ENCODE peak calls at places on chromosomes 3 and 15, in ten cellular contexts. G is fibroblast of pulmonary artery; Q is HFF-Myc; H is upper lobe of right lung; Y is RWPE2; C is dorsolateral prefrontal cortex; J is bronchial epithelial cell; X is colonic mucosa; R is CD8-positive, alpha-beta T cell; K is NB4. W is an unnamed sample.

GRCh38 chr3:190526787-190527767 is 13.2 kb downstream of the IL1RAP start:
- DNase-seq in K (peak; percentile 86), R (no peak), Q (no peak), H (no peak), G (peak; percentile 64), C (no peak), X (no peak), Y (no peak), J (no peak), W (no peak)

GRCh38 chr3:139601191-139601961 is 61.8 kb upstream of the RBP1 start:
- DNase-seq in J (peak; percentile 97), Q (no peak), X (no peak), Y (peak; percentile 77), H (no peak), R (no peak), C (no peak), K (no peak), G (no peak), W (no peak)

GRCh38 chr3:49807427-49808114 is 4.5 kb downstream of the INKA1 start:
- DNase-seq in Q (no peak), K (peak; percentile 69), Y (no peak), X (no peak), C (no peak), G (peak; percentile 53), R (no peak), J (peak; percentile 77), H (no peak), W (no peak)

GRCh38 chr15:45498701-45499100 is 23.9 kb downstream of the SLC30A4 start:
- DNase-seq in G (no peak), X (no peak), K (no peak), C (no peak), Y (no peak), J (no peak), H (no peak), R (no peak), Q (no peak), W (no peak)

GRCh38 chr3:105415981-105416380 is 49.3 kb downstream of the ALCAM start:
- DNase-seq in H (no peak), X (no peak), C (no peak), J (no peak), Y (no peak), Q (no peak), K (no peak), G (no peak), R (no peak), W (no peak)

GRCh38 chr3:140470962-140471361 is 206.9 kb upstream of the TRIM42 start:
- DNase-seq in R (no peak), G (no peak), J (peak; percentile 48), C (no peak), Q (no peak), X (no peak), H (no peak), K (no peak), Y (no peak), W (no peak)

GRCh38 chr15:95304116-95304873 is 1026.2 kb upstream of the NR2F2 start:
- DNase-seq in K (peak; percentile 58), H (no peak), Q (peak; percentile 48), R (no peak), X (no peak), Y (no peak), J (no peak), C (no peak), G (peak; percentile 88), W (peak; percentile 70)

GRCh38 chr15:41935566-41936020 is 36.8 kb downstream of the EHD4 start:
- DNase-seq in H (no peak), J (no peak), X (no peak), Q (no peak), K (no peak), Y (no peak), R (no peak), G (no peak), C (no peak), W (no peak)

GRCh38 chr15:63121382-63122001 is at the start of gene LACTB:
- DNase-seq in J (peak; percentile 59), X (peak; percentile 90), G (peak; percentile 91), R (peak; percentile 85), K (peak; percentile 93), Q (peak; percentile 45), C (peak; percentile 82), Y (peak; percentile 91), H (peak; percentile 94), W (peak; percentile 93)

GRCh38 chr3:147431746-147432145 is 22.6 kb downstream of the ZIC1 start:
- DNase-seq in X (no peak), Q (peak; percentile 35), G (no peak), H (no peak), K (peak; percentile 4), R (no peak), J (no peak), Y (no peak), C (no peak), W (no peak)

GRCh38 chr15:53757906-53758305 is 1.6 kb downstream of the WDR72 start:
- DNase-seq in K (no peak), J (peak; percentile 32), R (no peak), X (no peak), Y (no peak), G (no peak), H (no peak), Q (no peak), C (no peak), W (no peak)

GRCh38 chr3:157516928-157517327 is 13.7 kb upstream of the VEPH1 start:
- DNase-seq in Q (no peak), C (no peak), J (no peak), Y (no peak), K (no peak), G (no peak), R (no peak), H (no peak), X (no peak), W (no peak)

GRCh38 chr3:81352867-81353266 is 408.6 kb downstream of the GBE1 start:
- DNase-seq in R (no peak), K (peak; percentile 26), J (peak; percentile 73), Q (no peak), H (no peak), C (no peak), Y (no peak), X (peak; percentile 20), G (peak; percentile 67), W (no peak)

GRCh38 chr15:39327005-39327725 is 253.7 kb upstream of the THBS1 start:
- DNase-seq in H (no peak), X (no peak), Y (no peak), R (no peak), K (peak; percentile 94), G (no peak), C (no peak), J (no peak), Q (no peak), W (no peak)
- TF ChIP-seq CTCF in H (no peak), X (no peak), Y (no peak), R (no peak), K (no peak), G (no peak), C (no peak), J (no peak), Q (no peak), W (no peak)

GRCh38 chr3:66018047-66019033 is 20.4 kb downstream of the MAGI1 start:
- DNase-seq in K (no peak), R (no peak), Y (no peak), X (no peak), J (peak; percentile 87), G (no peak), C (no peak), H (no peak), Q (no peak), W (no peak)

GRCh38 chr3:66023728-66024390 is 14.9 kb downstream of the MAGI1 start:
- DNase-seq in C (no peak), R (no peak), J (no peak), X (no peak), H (no peak), Q (no peak), G (no peak), Y (no peak), K (no peak), W (no peak)

GRCh38 chr3:66019896-66020295 is 18.8 kb downstream of the MAGI1 start:
- DNase-seq in H (no peak), R (no peak), Y (no peak), Q (no peak), X (no peak), J (no peak), K (no peak), G (no peak), C (no peak), W (no peak)

GRCh38 chr3:66023254-66023653 is 15.5 kb downstream of the MAGI1 start:
- DNase-seq in G (no peak), X (no peak), Q (no peak), J (no peak), K (no peak), H (no peak), C (no peak), R (no peak), Y (no peak), W (no peak)

GRCh38 chr3:66021731-66022131 is 17.0 kb downstream of the MAGI1 start:
- DNase-seq in C (no peak), R (no peak), J (peak; percentile 87), G (no peak), K (no peak), X (no peak), Q (no peak), Y (no peak), H (no peak), W (no peak)
- H3K4me3 ChIP-seq in C (no peak overlapping the region), R (no peak overlapping the region), J (peak overlapping the region; percentile 34), G (no peak overlapping the region), K (no peak overlapping the region), X (no peak overlapping the region), Q (no peak overlapping the region), Y (peak overlapping the region; percentile 29), H (no peak overlapping the region), W (no peak overlapping the region)

DNA sequence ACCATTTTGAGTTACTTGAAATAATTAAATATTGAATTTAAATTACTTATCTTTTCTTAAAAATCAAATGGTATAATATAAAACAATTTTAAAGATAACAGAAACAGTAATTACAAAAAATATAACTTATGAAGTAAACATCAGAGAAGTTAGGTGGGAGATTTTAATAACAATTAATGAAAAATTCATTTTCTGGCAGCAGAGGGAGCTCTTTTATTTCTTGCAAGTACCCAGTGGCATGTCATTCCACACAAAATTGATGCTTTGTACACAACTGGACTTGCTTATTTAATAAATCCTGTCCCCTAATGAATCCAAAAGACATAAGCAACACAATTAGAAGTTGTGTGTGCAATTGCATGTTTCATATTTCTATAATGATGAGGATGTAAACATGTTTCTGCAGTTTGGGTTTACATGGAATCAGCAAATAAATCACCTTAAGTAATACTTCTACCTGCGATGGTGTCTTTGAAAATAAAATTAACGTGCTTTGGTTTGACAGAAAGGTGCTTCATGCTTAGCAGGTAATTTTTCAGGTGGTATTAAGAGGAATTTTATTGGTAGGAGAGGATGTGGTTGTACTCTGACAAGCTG is 861.3 kb downstream of the ZPLD1 start:
- DNase-seq in R (no peak), Y (no peak), G (peak; percentile 22), H (no peak), J (peak; percentile 31), C (no peak), X (no peak), K (peak; percentile 31), Q (no peak), W (no peak)
- TF ChIP-seq CTCF in R (no peak), Y (peak; percentile 62), G (peak; percentile 21), H (no peak), J (no peak), C (peak; percentile 43), X (no peak), K (peak; percentile 8), Q (no peak), W (peak; percentile 26)

DNA sequence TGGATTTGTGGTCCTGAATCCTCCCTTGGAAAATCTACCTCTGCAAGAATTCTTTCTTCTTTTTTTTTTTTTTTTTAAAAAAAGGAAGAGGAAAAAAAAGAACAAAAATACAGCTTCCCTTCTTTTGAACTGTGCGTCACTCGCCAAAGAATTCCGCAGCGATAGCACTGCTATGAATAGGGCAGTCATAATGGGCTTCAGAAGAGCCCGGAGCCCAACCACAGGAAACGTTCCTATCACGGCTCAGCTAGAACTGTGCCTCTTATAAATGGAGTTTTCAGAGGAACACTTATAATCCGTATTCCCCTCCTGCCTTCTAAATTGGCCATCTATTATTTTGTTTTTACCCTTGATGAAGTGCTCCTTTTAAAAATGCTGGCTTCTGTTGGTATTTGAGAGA is 227.7 kb downstream of the ADAMTS17 start:
- DNase-seq in K (no peak), G (peak; percentile 96), H (peak; percentile 12), C (no peak), X (no peak), R (no peak), Q (no peak), Y (peak; percentile 20), J (peak; percentile 46), W (peak; percentile 82)
- H3K4me3 ChIP-seq in K (no peak overlapping the region), G (peak overlapping the region; percentile 27), H (peak overlapping the region; percentile 21), C (peak overlapping the region; percentile 15), X (no peak overlapping the region), R (no peak overlapping the region), Q (no peak overlapping the region), Y (no peak overlapping the region), J (no peak overlapping the region), W (no peak overlapping the region)

W was measured in testis.